ENCODE peak calls at places on chromosomes 2 and 18, in four cellular contexts. One of them, this sample, is unnamed.

GRCh38 chr2:41963661-41964525 is 83.9 kb upstream of the PKDCC start:
- DNase-seq in anterior cingulate cortex: no peak
- DNase-seq in progenitor cell of endocrine pancreas: peak; percentile 28
- DNase-seq in iPS DF 19.7: no peak
- DNase-seq in this sample: no peak

GRCh38 chr2:101802329-101802728 is 104.8 kb downstream of the MAP4K4 start:
- DNase-seq in anterior cingulate cortex: no peak
- DNase-seq in iPS DF 19.7: no peak
- DNase-seq in progenitor cell of endocrine pancreas: no peak
- DNase-seq in this sample: no peak

GRCh38 chr2:204871246-204871953 is 326.1 kb downstream of the PARD3B start:
- DNase-seq in anterior cingulate cortex: no peak
- DNase-seq in progenitor cell of endocrine pancreas: no peak
- DNase-seq in iPS DF 19.7: no peak
- DNase-seq in this sample: no peak

GRCh38 chr2:227447606-227448005 is 24.4 kb upstream of the AGFG1 start:
- DNase-seq in progenitor cell of endocrine pancreas: no peak
- DNase-seq in iPS DF 19.7: no peak
- DNase-seq in anterior cingulate cortex: no peak
- DNase-seq in this sample: no peak

GRCh38 chr2:70837980-70838379 is 2.4 kb upstream of the CD207 start:
- DNase-seq in iPS DF 19.7: no peak
- DNase-seq in progenitor cell of endocrine pancreas: no peak
- DNase-seq in anterior cingulate cortex: no peak
- DNase-seq in this sample: no peak

GRCh38 chr2:120750488-120751210 is 15.0 kb downstream of the GLI2 start:
- DNase-seq in progenitor cell of endocrine pancreas: peak; percentile 4
- DNase-seq in iPS DF 19.7: no peak
- DNase-seq in anterior cingulate cortex: peak; percentile 75
- DNase-seq in this sample: no peak

GRCh38 chr2:79717364-79718007 is 204.6 kb downstream of the CTNNA2 start:
- DNase-seq in progenitor cell of endocrine pancreas: no peak
- DNase-seq in anterior cingulate cortex: no peak
- DNase-seq in iPS DF 19.7: no peak
- DNase-seq in this sample: no peak

GRCh38 chr18:45521777-45522176 is 93.5 kb upstream of the SLC14A2 start:
- DNase-seq in progenitor cell of endocrine pancreas: no peak
- DNase-seq in iPS DF 19.7: no peak
- DNase-seq in anterior cingulate cortex: no peak
- DNase-seq in this sample: no peak